ENCODE peak calls at places on chromosomes 12 and 14, in six cellular contexts. D is IMR-90, T is H9, Y is H1, K is mesendoderm, S is mesenchymal stem cell. B is an unnamed sample.

GRCh38 chr12:16218934-16219718 is 58.4 kb downstream of the SLC15A5 start:
- DNase-seq in D (no peak), T (no peak), Y (no peak), K (no peak), S (no peak), B (no peak)

GRCh38 chr12:25553083-25553482 is at the start of gene LMNTD1:
- DNase-seq in D (peak), T (no peak), Y (no peak), K (no peak), S (peak), B (no peak)

GRCh38 chr12:117012189-117012805 is 86.9 kb downstream of the TESC start:
- DNase-seq in D (peak), T (no peak), Y (no peak), K (no peak), S (peak), B (no peak)

GRCh38 chr14:84024231-84024630 is 1505.7 kb upstream of the FLRT2 start:
- DNase-seq in D (no peak), T (no peak), Y (no peak), K (no peak), S (peak), B (no peak)

GRCh38 chr12:125125271-125125670 is 60.0 kb downstream of the AACS start:
- DNase-seq in D (no peak), T (no peak), Y (no peak), K (no peak), S (no peak), B (no peak)

GRCh38 chr12:120230326-120230973 is 29.5 kb upstream of the RPLP0 start:
- DNase-seq in D (peak), T (peak), Y (peak), K (peak), S (peak), B (peak)

GRCh38 chr14:59463773-59464650 is 1.2 kb downstream of the GPR135 start:
- DNase-seq in D (no peak), T (peak), Y (no peak), K (peak), S (no peak), B (no peak)

GRCh38 chr12:38113991-38114390 is 202.6 kb upstream of the ALG10B start:
- DNase-seq in D (no peak), T (no peak), Y (no peak), K (no peak), S (no peak), B (no peak)

GRCh38 chr14:99982449-99983250 is 82.6 kb upstream of the EVL start:
- DNase-seq in D (peak), T (peak), Y (peak), K (peak), S (peak), B (peak)

GRCh38 chr12:58202933-58203713 is 261.8 kb downstream of the ATP23 start:
- DNase-seq in D (no peak), T (no peak), Y (no peak), K (no peak), S (no peak), B (no peak)

GRCh38 chr12:27906658-27907473 is 65.7 kb downstream of the PTHLH start:
- DNase-seq in D (peak), T (no peak), Y (no peak), K (no peak), S (peak), B (no peak)

GRCh38 chr14:52154992-52155655 is 86.3 kb upstream of the NID2 start:
- DNase-seq in D (no peak), T (no peak), Y (no peak), K (no peak), S (no peak), B (no peak)

GRCh38 chr12:62785941-62786559 is 148.9 kb downstream of the PPM1H start:
- DNase-seq in D (peak), T (no peak), Y (no peak), K (no peak), S (peak), B (no peak)

GRCh38 chr14:50794063-50794645 is 36.8 kb downstream of the NIN start:
- DNase-seq in D (no peak), T (no peak), Y (no peak), K (no peak), S (no peak), B (no peak)

GRCh38 chr12:5487971-5488955 is 56.4 kb downstream of the NTF3 start:
- DNase-seq in D (peak), T (no peak), Y (no peak), K (no peak), S (peak), B (no peak)

GRCh38 chr12:110314308-110314707 is 33.3 kb downstream of the ATP2A2 start:
- DNase-seq in D (peak), T (no peak), Y (no peak), K (no peak), S (peak), B (no peak)

GRCh38 chr12:123096159-123096558 is 54.7 kb downstream of the PITPNM2 start:
- DNase-seq in D (no peak), T (no peak), Y (no peak), K (no peak), S (no peak), B (no peak)

GRCh38 chr14:96940009-96940408 is 142.8 kb downstream of the VRK1 start:
- DNase-seq in D (no peak), T (no peak), Y (no peak), K (peak), S (no peak), B (no peak)

GRCh38 chr12:72226510-72226909 is 45.7 kb upstream of the TRHDE start:
- DNase-seq in D (no peak), T (no peak), Y (no peak), K (no peak), S (no peak), B (no peak)

GRCh38 chr14:41062826-41063225 is 543.9 kb upstream of the LRFN5 start:
- DNase-seq in D (peak), T (no peak), Y (no peak), K (no peak), S (peak), B (no peak)

GRCh38 chr12:1171657-1172056 is 180.6 kb downstream of the ERC1 start:
- DNase-seq in D (no peak), T (no peak), Y (no peak), K (peak), S (peak), B (peak)

GRCh38 chr14:38211258-38211735 is 3.6 kb downstream of the SSTR1 start:
- DNase-seq in D (no peak), T (no peak), Y (no peak), K (no peak), S (peak), B (peak)

GRCh38 chr12:98137278-98137677 is 378.1 kb upstream of the TMPO start:
- DNase-seq in D (no peak), T (no peak), Y (no peak), K (no peak), S (no peak), B (no peak)

GRCh38 chr14:68473794-68474193 is 319.1 kb downstream of the ZFP36L1 start:
- DNase-seq in D (no peak), T (no peak), Y (no peak), K (no peak), S (no peak), B (no peak)

GRCh38 chr14:68471029-68471963 is 321.6 kb downstream of the ZFP36L1 start:
- DNase-seq in D (no peak), T (peak), Y (peak), K (no peak), S (no peak), B (peak)

GRCh38 chr14:68471964-68472508 is 320.8 kb downstream of the ZFP36L1 start:
- DNase-seq in D (no peak), T (no peak), Y (no peak), K (no peak), S (no peak), B (no peak)

GRCh38 chr14:68474741-68475140 is 318.1 kb downstream of the ZFP36L1 start:
- DNase-seq in D (no peak), T (no peak), Y (no peak), K (no peak), S (no peak), B (no peak)

GRCh38 chr14:68473050-68473449 is 319.8 kb downstream of the ZFP36L1 start:
- DNase-seq in D (no peak), T (no peak), Y (no peak), K (no peak), S (no peak), B (no peak)
- H3K4me2 ChIP-seq in D (no peak), T (no peak), Y (no peak), K (no peak), S (no peak), B (no peak)

DNA sequence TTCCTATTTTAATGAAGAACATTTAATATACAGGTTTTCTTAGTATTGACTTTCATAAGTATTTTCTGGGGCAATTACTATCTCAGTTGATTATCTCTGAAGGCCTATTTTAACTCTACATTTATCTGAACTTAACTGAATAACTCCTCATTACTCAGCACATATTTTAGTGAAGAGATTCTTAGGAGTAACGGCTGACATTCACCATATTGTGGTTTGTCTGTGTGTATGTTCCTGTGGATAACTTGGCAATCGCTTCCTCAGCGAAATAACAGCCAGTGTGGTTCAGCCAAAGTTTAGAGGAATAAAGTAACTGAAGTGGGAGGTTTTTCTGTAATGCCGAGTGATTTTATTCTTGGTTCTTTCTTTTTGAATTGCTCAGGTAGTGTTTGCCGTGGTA is 168.0 kb downstream of the RAD51B start:
- DNase-seq in D (peak), T (no peak), Y (no peak), K (no peak), S (peak), B (no peak)
- H2AK5ac ChIP-seq in D (no peak), T (no peak), Y (no peak), K (no peak), S (no peak), B (no peak)

GRCh38 chr12:121689430-121689829 is 20.0 kb upstream of the MORN3 start:
- DNase-seq in D (no peak), T (no peak), Y (no peak), K (no peak), S (no peak), B (no peak)
- H3K4me2 ChIP-seq in D (no peak), T (no peak), Y (no peak), K (no peak), S (no peak), B (no peak)

DNA sequence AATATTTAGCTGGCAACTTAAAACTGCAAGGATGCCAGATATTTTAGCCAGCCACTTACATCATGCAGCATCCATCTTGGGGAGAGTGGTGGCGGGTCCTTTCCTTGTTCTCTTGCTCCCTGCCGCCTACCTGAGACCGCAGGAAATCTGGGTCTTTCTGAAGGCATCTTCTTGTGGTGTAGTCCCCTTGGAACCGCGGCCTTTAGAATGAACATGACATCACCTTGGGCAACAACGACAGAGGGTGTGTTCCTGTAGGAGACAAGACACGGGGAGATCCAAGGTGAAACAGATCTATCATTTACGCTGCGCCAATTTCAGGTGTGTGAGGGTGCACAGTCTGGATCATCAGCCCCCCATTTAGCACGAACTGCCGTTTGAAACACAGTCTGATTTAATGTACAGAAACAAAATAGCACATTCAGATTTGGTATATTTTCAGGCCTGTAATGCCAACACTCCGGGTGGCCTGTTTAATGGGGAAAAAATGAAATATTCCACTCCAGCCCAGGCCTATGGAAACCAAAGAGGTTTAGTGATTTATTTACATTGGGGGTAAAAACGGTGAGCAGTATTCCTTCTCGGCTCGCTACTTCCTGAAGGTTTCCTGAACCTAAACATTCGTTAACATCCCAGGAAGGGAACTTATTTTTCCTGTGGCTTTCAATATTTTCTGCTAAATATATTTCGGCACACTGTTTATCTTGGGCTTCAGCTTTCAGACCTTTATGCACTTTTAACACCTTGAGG is 12.7 kb upstream of the IRF2BPL start:
- DNase-seq in D (no peak), T (no peak), Y (no peak), K (peak), S (peak), B (no peak)
- H2AK5ac ChIP-seq in D (peak), T (no peak), Y (peak), K (peak), S (peak), B (no peak)

DNA sequence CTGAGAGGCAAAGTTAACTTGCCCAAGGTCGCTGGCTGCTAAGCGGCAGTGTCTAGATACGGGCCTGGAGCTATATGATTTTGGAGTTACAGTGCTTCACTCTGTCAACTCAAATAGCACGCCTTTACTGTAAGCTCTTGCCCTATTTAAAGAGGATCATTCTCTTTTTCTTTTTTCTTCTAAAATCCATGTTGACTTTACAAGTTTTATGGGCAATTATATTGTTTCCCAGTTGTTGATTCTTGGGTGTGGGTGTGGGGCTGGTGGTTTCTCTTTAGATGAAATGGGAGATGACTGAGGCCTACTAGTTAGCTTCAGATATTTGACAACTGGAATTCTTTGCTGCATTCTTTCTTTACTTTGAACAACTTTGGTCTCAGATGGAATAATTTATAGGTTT is 70.7 kb downstream of the C12orf75 start:
- DNase-seq in D (no peak), T (no peak), Y (no peak), K (no peak), S (no peak), B (no peak)
- H3K4me2 ChIP-seq in D (no peak), T (no peak), Y (no peak), K (no peak), S (no peak), B (no peak)

B was measured in neuronal stem cell.